ENCODE peak calls at places on chromosomes 13 and 19, in four cellular contexts. V is nephron progenitor cell, Y is fibroblast of lung, H is IMR-90. I is an unnamed sample.
A peak's percentile ranks its signal among the peaks of the same experiment; 100 is the strongest.

GRCh38 chr13:79482271-79482970 is 1.5 kb downstream of the NDFIP2 start:
- DNase-seq in Y (peak; percentile 55), H (peak; percentile 35), V (no peak), I (no peak)

GRCh38 chr19:21483589-21484170 is 21.7 kb upstream of the ZNF429 start:
- DNase-seq in V (peak; percentile 35), H (no peak), Y (no peak), I (no peak)

GRCh38 chr19:15730538-15730937 is 2.7 kb downstream of the OR10H2 start:
- DNase-seq in Y (no peak), H (no peak), V (no peak), I (no peak)

GRCh38 chr13:32737111-32737571 is 150.9 kb downstream of the PDS5B start:
- DNase-seq in V (no peak), Y (peak; percentile 23), H (no peak), I (no peak)

GRCh38 chr13:112464720-112465119 is 88.6 kb downstream of the SPACA7 start:
- DNase-seq in V (no peak), H (no peak), Y (no peak), I (peak; percentile 20)

GRCh38 chr19:38425810-38426466 is at the start of gene RASGRP4:
- DNase-seq in H (no peak), V (peak; percentile 33), Y (no peak), I (peak; percentile 74)

GRCh38 chr19:44003461-44004134 is 841 bp downstream of the ZNF230 start:
- DNase-seq in H (no peak), V (peak; percentile 4), Y (peak; percentile 0), I (peak; percentile 66)

GRCh38 chr13:29315847-29316246 is 279.6 kb downstream of the SLC7A1 start:
- DNase-seq in V (no peak), Y (no peak), H (no peak), I (no peak)

GRCh38 chr19:10292206-10292788 is 2.5 kb downstream of the ICAM5 start:
- DNase-seq in H (peak; percentile 78), V (peak; percentile 92), Y (no peak), I (peak; percentile 97)

GRCh38 chr19:16834747-16835146 is 5.5 kb downstream of the SIN3B start:
- DNase-seq in V (no peak), Y (no peak), H (peak; percentile 28), I (peak; percentile 12)

GRCh38 chr19:47497073-47497766 is 13.2 kb upstream of the KPTN start:
- DNase-seq in Y (no peak), V (no peak), H (no peak), I (no peak)

GRCh38 chr19:33496496-33496895 is 25.1 kb downstream of the PEPD start:
- DNase-seq in Y (no peak), V (no peak), H (no peak), I (peak; percentile 28)

GRCh38 chr13:62512194-62513141 is 1096.8 kb upstream of the PCDH20 start:
- DNase-seq in Y (peak; percentile 1), V (peak; percentile 49), H (peak; percentile 32), I (peak; percentile 37)

GRCh38 chr19:5913739-5914357 is at the start of gene CAPS:
- DNase-seq in Y (peak; percentile 64), H (peak; percentile 23), V (no peak), I (peak; percentile 94)

GRCh38 chr19:38319421-38320258 is at the start of gene KCNK6:
- DNase-seq in H (no peak), V (peak; percentile 65), Y (peak; percentile 35), I (no peak)

I was measured in kidney.